ENCODE peak calls at places on chromosomes 5 and 9, in ten cellular contexts. A is A549, J is uterus, H is body of pancreas, E is H54, B is ovary, P is K562, R is Peyer's patch, O is heart left ventricle, Y is right lobe of liver. G is an unnamed sample.

GRCh38 chr5:148794729-148795590 is 31.5 kb upstream of the ADRB2 start:
- DNase-seq in A (no peak), H (no peak), E (no peak), Y (no peak), J (no peak), R (no peak), P (no peak), O (no peak), B (no peak), G (no peak)

GRCh38 chr5:133930061-133930823 is 38.2 kb downstream of the C5orf15 start:
- DNase-seq in A (no peak), E (peak), R (peak), H (no peak), O (no peak), B (no peak), Y (no peak), J (no peak), P (peak), G (no peak)

GRCh38 chr5:155368490-155368889 is 354.9 kb downstream of the KIF4B start:
- DNase-seq in B (no peak), H (no peak), P (no peak), A (no peak), Y (no peak), O (no peak), E (no peak), J (no peak), R (no peak), G (no peak)

GRCh38 chr5:102596951-102597350 is 98.2 kb upstream of the SLCO6A1 start:
- DNase-seq in A (no peak), Y (no peak), H (no peak), O (no peak), E (no peak), J (no peak), B (no peak), P (no peak), R (no peak), G (no peak)

GRCh38 chr9:84169240-84169639 is 171.3 kb downstream of the SLC28A3 start:
- DNase-seq in P (no peak), B (no peak), A (no peak), E (no peak), Y (no peak), H (no peak), R (no peak), O (no peak), J (no peak), G (no peak)

GRCh38 chr9:26462213-26462612 is 430.4 kb downstream of the CAAP1 start:
- DNase-seq in H (no peak), P (no peak), Y (no peak), R (no peak), E (no peak), A (no peak), B (no peak), J (no peak), O (no peak), G (no peak)

GRCh38 chr9:109771084-109771483 is 8.9 kb upstream of the PALM2AKAP2 start:
- DNase-seq in O (no peak), H (no peak), B (no peak), E (no peak), A (no peak), P (no peak), Y (no peak), R (no peak), J (no peak), G (no peak)

GRCh38 chr5:150160448-150161069 is 4.9 kb upstream of the PDGFRB start:
- DNase-seq in O (no peak), A (no peak), R (no peak), E (no peak), P (no peak), B (no peak), H (no peak), J (no peak), Y (no peak), G (no peak)

GRCh38 chr5:96936431-96937221 is 746 bp downstream of the LNPEP start:
- DNase-seq in R (peak), P (peak), A (peak), O (peak), Y (peak), E (peak), B (peak), J (peak), H (peak), G (peak)

GRCh38 chr5:39100851-39101396 is 26.7 kb upstream of the RICTOR start:
- DNase-seq in E (peak), J (no peak), O (no peak), P (no peak), H (no peak), Y (no peak), A (peak), B (no peak), R (no peak), G (no peak)

GRCh38 chr9:80320916-80321315 is 749.2 kb downstream of the TLE4 start:
- DNase-seq in R (no peak), H (no peak), Y (no peak), E (peak), A (no peak), B (no peak), J (no peak), P (no peak), O (no peak), G (no peak)

GRCh38 chr5:4196744-4197646 is 601.4 kb downstream of the IRX1 start:
- DNase-seq in H (no peak), B (peak), P (no peak), E (no peak), R (no peak), A (no peak), Y (no peak), O (peak), J (no peak), G (no peak)

GRCh38 chr5:82986404-82986803 is 90.8 kb downstream of the TMEM167A start:
- DNase-seq in Y (no peak), J (no peak), R (no peak), O (no peak), P (no peak), A (no peak), B (no peak), E (no peak), H (no peak), G (no peak)

GRCh38 chr5:33470544-33470943 is 29.8 kb downstream of the TARS1 start:
- DNase-seq in O (no peak), R (no peak), B (no peak), E (peak), A (peak), J (no peak), Y (no peak), H (peak), P (peak), G (no peak)

GRCh38 chr5:170509323-170509660 is 5.5 kb downstream of the KCNIP1 start:
- DNase-seq in J (no peak), Y (no peak), R (no peak), H (no peak), P (no peak), A (no peak), B (no peak), O (no peak), E (no peak), G (no peak)

GRCh38 chr9:112032009-112032408 is 135.4 kb downstream of the UGCG start:
- DNase-seq in B (no peak), R (no peak), P (no peak), H (no peak), Y (no peak), A (no peak), J (no peak), E (no peak), O (no peak), G (no peak)

DNA sequence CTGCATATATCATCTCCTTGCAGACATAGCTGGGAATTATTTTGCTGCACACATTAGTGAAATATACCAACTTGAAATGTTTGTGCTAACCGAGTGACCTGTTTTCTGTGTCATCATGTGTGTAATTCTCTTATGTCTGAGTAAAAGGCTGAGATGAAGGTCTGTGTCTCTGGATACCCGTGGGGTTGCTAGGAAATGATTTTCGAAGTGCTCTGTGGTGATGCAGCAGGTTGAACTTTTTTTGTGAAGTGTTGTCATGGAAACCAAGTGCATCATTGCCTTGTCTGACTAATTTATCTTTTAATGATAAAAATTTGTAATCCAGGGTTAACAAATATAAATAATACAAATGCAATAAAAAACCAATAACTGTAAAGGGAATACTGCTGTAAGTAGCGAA is 22.1 kb downstream of the PDE8B start:
- DNase-seq in E (no peak), B (no peak), Y (no peak), P (no peak), R (no peak), A (no peak), J (no peak), O (no peak), H (no peak), G (no peak)
- TF ChIP-seq POLR2A in E (no peak), B (no peak), Y (no peak), P (no peak), R (no peak), A (no peak), J (no peak), O (no peak), H (no peak), G (no peak)

GRCh38 chr9:131273146-131273545 is 3.2 kb downstream of the FAM78A start:
- DNase-seq in P (peak), E (no peak), R (no peak), J (no peak), H (no peak), O (peak), B (no peak), Y (no peak), A (no peak), G (no peak)
- TF ChIP-seq POLR2A in P (no peak), E (no peak), R (no peak), J (no peak), H (no peak), O (no peak), B (no peak), Y (no peak), A (no peak), G (no peak)

GRCh38 chr5:139388198-139388821 is 1.4 kb downstream of the MZB1 start:
- DNase-seq in Y (no peak), J (no peak), E (no peak), P (no peak), B (no peak), R (peak), H (peak), A (peak), O (no peak), G (peak)
- TF ChIP-seq POLR2A in Y (no peak), J (no peak), E (no peak), P (no peak), B (no peak), R (peak), H (peak), A (peak), O (no peak), G (no peak)

GRCh38 chr5:95730730-95731570 is at the start of gene RHOBTB3:
- DNase-seq in P (peak), E (peak), O (peak), R (peak), B (peak), Y (peak), A (peak), J (peak), H (peak), G (peak)
- TF ChIP-seq POLR2A in P (no peak), E (peak), O (no peak), R (peak), B (peak), Y (peak), A (peak), J (peak), H (peak), G (peak)

GRCh38 chr9:81683704-81684103 is 5.6 kb downstream of the TLE1 start:
- DNase-seq in P (no peak), B (no peak), A (no peak), Y (no peak), R (no peak), H (no peak), O (no peak), E (no peak), J (no peak), G (no peak)

GRCh38 chr9:81689343-81690175 is at the start of gene TLE1:
- DNase-seq in H (peak), O (peak), E (peak), B (peak), A (peak), Y (peak), R (peak), J (peak), P (no peak), G (peak)

GRCh38 chr9:81687521-81688261 is 1.7 kb downstream of the TLE1 start:
- DNase-seq in P (no peak), B (peak), R (peak), Y (peak), O (peak), H (peak), E (peak), J (peak), A (peak), G (peak)

GRCh38 chr9:81685763-81686613 is 3.4 kb downstream of the TLE1 start:
- DNase-seq in B (no peak), E (no peak), J (no peak), A (no peak), H (no peak), R (no peak), O (no peak), Y (peak), P (no peak), G (no peak)

DNA sequence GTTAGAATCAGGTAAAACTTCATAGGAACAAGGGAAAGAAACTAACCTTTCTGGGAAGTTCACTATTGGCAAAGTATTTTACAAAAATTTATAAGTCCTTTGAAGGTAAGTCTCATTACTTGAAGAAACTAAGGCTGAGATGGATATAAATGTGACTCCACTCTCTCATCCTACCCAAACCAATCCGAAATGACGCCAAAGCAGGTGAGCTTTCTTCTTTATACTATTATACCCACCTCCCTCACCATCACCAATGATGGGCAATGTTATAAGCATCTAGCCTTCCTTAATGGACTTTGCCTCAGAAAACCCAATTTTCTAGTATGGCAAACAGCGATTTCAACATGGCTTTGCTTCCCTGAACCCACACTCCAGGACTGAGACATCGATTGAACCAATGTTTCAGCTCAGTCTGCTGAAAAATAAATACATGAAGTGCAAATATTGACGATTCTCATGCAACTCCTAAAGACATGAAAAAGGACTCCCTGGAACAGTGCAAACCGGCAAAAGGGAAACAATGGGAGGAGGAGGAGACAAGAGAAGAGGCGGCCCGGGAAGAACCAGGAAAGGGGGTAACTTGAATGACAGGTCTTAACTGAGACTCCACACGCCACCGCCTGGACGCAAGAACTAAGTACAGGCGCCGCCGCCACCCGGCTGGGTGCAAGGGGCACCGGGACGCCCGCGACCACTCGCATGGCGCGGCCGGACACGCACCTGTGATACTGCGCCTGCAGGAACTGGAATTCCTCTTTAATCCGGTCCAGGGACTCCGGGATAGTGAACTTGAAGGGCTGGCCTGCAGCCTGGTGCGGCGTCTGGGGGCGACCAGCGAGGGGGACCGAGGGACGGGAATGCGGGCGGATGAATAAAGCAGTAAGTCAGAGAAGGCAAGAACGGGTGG is 2.5 kb downstream of the TLE1 start:
- DNase-seq in H (peak), R (peak), Y (peak), O (peak), J (peak), B (peak), P (no peak), E (peak), A (peak), G (peak)
- TF ChIP-seq POLR2A in H (peak), R (no peak), Y (peak), O (no peak), J (no peak), B (no peak), P (no peak), E (no peak), A (no peak), G (no peak)

DNA sequence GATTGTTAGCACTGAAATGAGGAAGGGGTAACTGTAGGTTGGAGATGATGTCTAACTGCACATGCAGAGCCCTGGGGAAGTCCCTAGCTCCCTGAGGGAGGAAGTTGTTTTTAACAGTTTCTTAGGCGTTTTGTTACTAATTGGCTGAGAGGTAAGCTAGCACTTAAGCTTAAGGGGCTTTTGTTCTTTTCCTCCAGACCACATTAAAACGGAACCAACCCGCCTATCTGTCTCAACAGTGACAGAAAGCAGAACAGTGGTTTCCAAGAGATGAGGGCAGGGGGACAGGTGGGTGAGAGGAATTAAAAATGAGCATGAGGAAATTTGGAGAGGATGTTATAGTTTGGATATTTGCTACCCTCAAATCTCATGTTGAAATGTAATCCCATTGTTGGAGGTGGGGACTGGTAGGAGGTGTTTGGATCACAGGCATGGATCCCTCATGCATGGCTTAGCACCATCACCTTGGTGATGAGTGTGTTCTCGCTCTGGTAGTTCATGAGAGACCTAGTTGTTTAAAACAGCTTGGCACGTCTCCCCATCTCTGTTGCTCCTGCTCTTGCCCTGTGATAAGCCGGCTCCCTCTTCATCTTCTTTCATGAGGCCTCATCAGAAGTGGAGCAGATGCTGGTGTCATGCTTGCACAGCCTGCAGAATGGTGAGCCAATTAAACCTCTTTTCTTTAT is 38.9 kb downstream of the LYRM7 start:
- DNase-seq in E (no peak), A (no peak), B (no peak), H (no peak), J (no peak), P (no peak), R (peak), O (no peak), Y (no peak), G (no peak)
- TF ChIP-seq POLR2A in E (no peak), A (no peak), B (no peak), H (no peak), J (no peak), P (no peak), R (no peak), O (no peak), Y (no peak), G (no peak)